ENCODE peak calls at places on chromosome 15, in nine cellular contexts. W is H54; T is HCT116; I is PC-9; Z is caudate nucleus; E is progenitor cell of endocrine pancreas; N is fibroblast of the aortic adventitia; G is stimulated activated CD4-positive, alpha-beta T cell treated with anti-CD3 and anti-CD28 coated beads, Interleukin-1b, Interleukin-23, amount 100 ng/mL, for 24 hours; S is ovary. B is an unnamed sample.

GRCh38 chr15:57305009-57305408 is 71.3 kb upstream of the CGNL1 start:
- DNase-seq in E (no peak), G (no peak), S (no peak), N (no peak), W (no peak), T (no peak), I (no peak), Z (no peak), B (no peak)

GRCh38 chr15:53193149-53193548 is 403.0 kb upstream of the ONECUT1 start:
- DNase-seq in G (no peak), S (no peak), W (no peak), T (no peak), N (peak), E (no peak), Z (no peak), I (no peak), B (no peak)

GRCh38 chr15:62644874-62645755 is 397.4 kb upstream of the TPM1 start:
- DNase-seq in I (no peak), S (peak), N (no peak), W (no peak), G (no peak), E (no peak), Z (no peak), T (no peak), B (no peak)

GRCh38 chr15:76006136-76006778 is 6.0 kb downstream of the NRG4 start:
- DNase-seq in W (no peak), E (no peak), I (no peak), G (no peak), T (no peak), Z (no peak), S (no peak), N (peak), B (no peak)

GRCh38 chr15:58438956-58439355 is 7.2 kb downstream of the LIPC start:
- DNase-seq in E (no peak), T (peak), G (no peak), N (peak), W (peak), Z (no peak), S (peak), I (peak), B (no peak)

GRCh38 chr15:80929689-80930088 is 59.9 kb downstream of the MESD start:
- DNase-seq in T (no peak), S (no peak), I (no peak), G (no peak), Z (no peak), W (no peak), E (no peak), N (no peak), B (no peak)

GRCh38 chr15:80890341-80890972 is 99.2 kb downstream of the MESD start:
- DNase-seq in I (no peak), G (no peak), Z (no peak), S (no peak), E (no peak), T (no peak), W (peak), N (peak), B (no peak)

GRCh38 chr15:34348735-34349300 is 5.7 kb downstream of the NUTM1 start:
- DNase-seq in I (no peak), E (no peak), Z (no peak), N (no peak), W (no peak), S (no peak), G (no peak), T (no peak), B (no peak)